ENCODE peak calls at places on chromosomes 2 and 18, in eight cellular contexts. F is RWPE2, U is GM12865, M is SK-N-SH, K is occipital lobe, Z is A549, B is anterior cingulate cortex, D is NCI-H2227 treated with DMSO at 0.1 percent for 48 hours. P is an unnamed sample.

GRCh38 chr2:62760026-62760425 is 54.5 kb downstream of the EHBP1 start:
- DNase-seq in U (no peak), Z (no peak), M (no peak), K (no peak), D (no peak), B (no peak), F (no peak), P (no peak)

GRCh38 chr2:189179607-189179979 is at the start of gene COL5A2:
- DNase-seq in K (no peak), Z (peak; percentile 15), D (peak; percentile 81), M (no peak), F (no peak), B (no peak), U (no peak), P (no peak)

GRCh38 chr2:195898505-195898904 is 170.1 kb downstream of the DNAH7 start:
- DNase-seq in F (peak; percentile 71), B (peak; percentile 61), Z (no peak), D (peak; percentile 62), K (peak; percentile 31), M (peak; percentile 65), U (no peak), P (peak; percentile 54)

GRCh38 chr18:57859314-57859713 is 56.2 kb upstream of the ATP8B1 start:
- DNase-seq in D (no peak), K (no peak), Z (peak; percentile 27), F (no peak), M (no peak), U (peak; percentile 55), B (no peak), P (no peak)

GRCh38 chr2:21559354-21559753 is 435.6 kb downstream of the TDRD15 start:
- DNase-seq in M (no peak), K (no peak), Z (no peak), B (no peak), U (no peak), F (no peak), D (no peak), P (no peak)

GRCh38 chr2:182182436-182182835 is 196.8 kb downstream of the PPP1R1C start:
- DNase-seq in F (no peak), B (no peak), M (no peak), Z (no peak), U (no peak), K (no peak), D (no peak), P (no peak)

GRCh38 chr2:216181953-216182352 is 72.8 kb downstream of the XRCC5 start:
- DNase-seq in U (no peak), Z (no peak), M (no peak), D (no peak), K (no peak), F (no peak), B (no peak), P (no peak)

GRCh38 chr2:128494640-128495321 is 176.1 kb upstream of the HS6ST1 start:
- DNase-seq in M (peak; percentile 47), U (no peak), D (peak; percentile 6), K (no peak), F (no peak), B (no peak), Z (no peak), P (peak; percentile 15)

GRCh38 chr2:36455788-36456187 is 100.2 kb downstream of the CRIM1 start:
- DNase-seq in M (no peak), F (no peak), D (no peak), K (no peak), B (no peak), U (no peak), Z (no peak), P (no peak)

P was measured in head of caudate nucleus.